ENCODE peak calls at places on chromosomes 1 and 21, in ten cellular contexts. O is upper lobe of right lung, I is HCT116, F is brain microvascular endothelial cell, G is bronchial epithelial cell, U is osteoblast, A is coronary artery, Q is tibial artery, B is mammary epithelial cell, P is astrocyte of the spinal cord. Z is an unnamed sample.

GRCh38 chr1:206579747-206580437 is 32.4 kb downstream of the EIF2D start:
- DNase-seq in Q (peak; percentile 79), G (no peak), A (no peak), P (peak; percentile 50), F (no peak), B (peak; percentile 10), I (no peak), U (peak; percentile 84), O (peak; percentile 91), Z (no peak)

GRCh38 chr1:198155253-198155652 is 1.5 kb upstream of the NEK7 start:
- DNase-seq in A (no peak), B (peak; percentile 79), G (peak; percentile 48), F (peak; percentile 54), Q (no peak), I (peak; percentile 28), O (no peak), U (peak; percentile 94), P (peak; percentile 87), Z (peak; percentile 75)

GRCh38 chr21:17391811-17392340 is 121.0 kb upstream of the CXADR start:
- DNase-seq in B (no peak), I (no peak), U (no peak), G (peak; percentile 60), O (no peak), P (no peak), Q (no peak), F (no peak), A (no peak), Z (no peak)

GRCh38 chr1:18618546-18619466 is 11.8 kb upstream of the PAX7 start:
- DNase-seq in P (no peak), G (peak; percentile 84), Q (no peak), I (peak; percentile 38), U (no peak), F (no peak), A (no peak), B (peak; percentile 67), O (no peak), Z (peak; percentile 5)

GRCh38 chr1:6392880-6393399 is 627 bp downstream of the ACOT7 start:
- DNase-seq in O (no peak), I (no peak), G (no peak), Q (no peak), F (no peak), P (no peak), U (peak; percentile 95), B (no peak), A (no peak), Z (no peak)

GRCh38 chr1:162710349-162710748 is 78.1 kb downstream of the DDR2 start:
- DNase-seq in O (no peak), F (no peak), U (peak; percentile 15), Q (no peak), G (peak; percentile 18), I (no peak), B (no peak), A (no peak), P (no peak), Z (peak; percentile 46)

GRCh38 chr1:41365772-41366427 is 4.7 kb downstream of the FOXO6 start:
- DNase-seq in G (no peak), U (peak; percentile 82), B (no peak), F (no peak), Q (no peak), O (peak; percentile 67), P (no peak), I (no peak), A (no peak), Z (no peak)

GRCh38 chr21:40404319-40404906 is 442.5 kb downstream of the DSCAM start:
- DNase-seq in Q (no peak), U (no peak), B (no peak), G (peak; percentile 30), P (peak; percentile 3), I (no peak), A (no peak), F (no peak), O (no peak), Z (no peak)

GRCh38 chr1:160416369-160416768 is 16.0 kb downstream of the VANGL2 start:
- DNase-seq in P (peak; percentile 49), B (peak; percentile 56), F (no peak), A (no peak), G (peak; percentile 60), I (peak; percentile 36), O (no peak), Q (no peak), U (peak; percentile 94), Z (peak; percentile 58)

GRCh38 chr1:112904071-112904830 is 51.7 kb downstream of the SLC16A1 start:
- DNase-seq in G (peak; percentile 97), U (no peak), O (no peak), B (peak; percentile 98), I (peak; percentile 36), F (peak; percentile 84), A (no peak), Q (no peak), P (peak; percentile 63), Z (peak; percentile 81)

GRCh38 chr1:93722081-93723031 is 40.7 kb upstream of the BCAR3 start:
- DNase-seq in B (no peak), I (no peak), P (no peak), F (no peak), Q (no peak), U (no peak), A (no peak), O (no peak), G (no peak), Z (no peak)

GRCh38 chr1:212512731-212513559 is 80.2 kb downstream of the NENF start:
- DNase-seq in B (no peak), Q (no peak), P (peak; percentile 84), O (no peak), U (peak; percentile 85), G (no peak), A (no peak), F (peak; percentile 45), I (peak; percentile 51), Z (peak; percentile 30)

GRCh38 chr1:208105756-208106155 is 138.4 kb downstream of the PLXNA2 start:
- DNase-seq in B (no peak), F (no peak), I (no peak), G (no peak), P (no peak), Q (no peak), A (no peak), O (no peak), U (no peak), Z (peak; percentile 28)

GRCh38 chr21:26719750-26720149 is 125.5 kb downstream of the ADAMTS1 start:
- DNase-seq in A (no peak), Q (no peak), F (no peak), O (no peak), G (no peak), P (peak; percentile 27), I (no peak), B (no peak), U (peak; percentile 48), Z (no peak)

GRCh38 chr1:167795810-167796740 is 74.3 kb downstream of the MPZL1 start:
- DNase-seq in F (no peak), I (no peak), O (no peak), P (peak; percentile 68), G (peak; percentile 75), U (no peak), B (peak; percentile 71), A (no peak), Q (no peak), Z (peak; percentile 71)

GRCh38 chr1:185812934-185813333 is 78.7 kb downstream of the HMCN1 start:
- DNase-seq in I (no peak), O (no peak), F (no peak), U (no peak), B (no peak), Q (no peak), P (no peak), A (no peak), G (no peak), Z (no peak)

GRCh38 chr1:30748098-30748698 is 9.4 kb downstream of the LAPTM5 start:
- DNase-seq in O (no peak), P (no peak), G (peak; percentile 81), A (no peak), U (peak; percentile 68), F (no peak), I (no peak), B (peak; percentile 74), Q (no peak), Z (no peak)

GRCh38 chr1:153292740-153293479 is 19.8 kb downstream of the PGLYRP3 start:
- DNase-seq in I (no peak), B (no peak), F (no peak), U (no peak), P (no peak), O (no peak), A (no peak), G (no peak), Q (no peak), Z (no peak)
- TF ChIP-seq CTCF in I (no peak), B (no peak), F (no peak), U (no peak), P (no peak), O (no peak), A (no peak), G (no peak), Q (no peak), Z (no peak)

DNA sequence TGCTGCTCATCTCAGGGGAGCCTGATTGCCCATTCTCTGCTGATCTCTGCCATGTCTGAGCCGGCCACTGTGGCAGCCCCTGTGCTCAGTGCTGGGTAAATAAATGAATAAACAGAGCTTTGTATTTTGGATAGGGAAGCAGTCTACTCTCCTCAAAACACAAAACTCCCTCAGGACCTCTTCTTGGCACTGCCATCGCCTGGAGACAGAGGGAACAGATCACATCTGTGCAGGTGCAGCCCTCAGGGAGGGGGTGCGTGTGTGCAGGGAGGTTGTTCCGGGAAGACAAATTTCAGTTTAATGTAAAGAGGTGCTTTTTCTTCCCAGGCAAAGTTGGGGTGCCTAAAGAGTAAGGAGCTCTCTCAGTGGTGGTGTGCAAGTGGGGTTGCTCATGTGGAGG is 7.7 kb upstream of the FAM167B start:
- DNase-seq in F (no peak), U (no peak), O (no peak), Q (no peak), P (no peak), B (no peak), G (no peak), A (no peak), I (no peak), Z (no peak)
- H3K4me3 ChIP-seq in F (no peak overlapping the region), U (no peak overlapping the region), O (no peak overlapping the region), Q (no peak overlapping the region), P (no peak overlapping the region), B (no peak overlapping the region), G (no peak overlapping the region), A (no peak overlapping the region), I (no peak overlapping the region), Z (no peak overlapping the region)

DNA sequence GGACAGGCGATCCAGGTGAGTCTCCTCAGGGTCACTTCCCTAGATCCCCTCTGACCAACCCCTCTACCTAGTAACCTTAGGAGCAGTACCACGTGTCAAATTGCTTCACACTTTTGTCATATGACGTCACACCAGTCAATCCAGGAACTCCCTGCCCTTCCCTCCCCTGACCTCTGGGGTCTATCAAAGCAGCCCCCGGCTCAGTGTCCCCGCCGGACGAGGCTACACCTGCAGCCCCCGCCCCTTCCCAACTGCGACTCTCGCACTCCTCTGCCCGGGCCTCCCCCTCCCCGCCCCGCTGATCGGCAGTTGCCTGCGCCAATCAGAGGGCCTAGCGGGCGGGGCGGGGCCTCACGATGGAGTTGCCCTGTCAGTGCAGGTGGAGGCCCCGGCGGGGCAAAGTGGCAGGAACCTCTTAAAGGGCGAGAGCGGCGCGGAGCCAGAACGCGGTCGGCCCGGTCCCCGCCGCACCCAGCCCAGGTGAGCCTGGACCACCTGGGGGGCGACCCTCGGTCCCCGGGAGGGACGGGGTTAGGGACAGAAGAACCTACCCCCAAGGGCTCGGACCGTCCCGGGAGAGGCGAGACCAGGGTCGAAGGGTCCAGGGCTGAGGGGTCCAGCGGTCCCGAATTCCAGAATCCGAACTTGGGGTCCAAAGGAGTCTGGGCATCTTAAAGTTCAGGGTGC is 27.5 kb upstream of the EPB41 start:
- DNase-seq in F (peak; percentile 32), P (peak; percentile 73), Q (peak; percentile 75), O (peak; percentile 96), U (peak; percentile 98), G (peak; percentile 62), I (peak; percentile 76), A (peak; percentile 91), B (peak; percentile 86), Z (peak; percentile 63)
- TF ChIP-seq CTCF in F (no peak), P (no peak), Q (peak; percentile 26), O (no peak), U (no peak), G (no peak), I (no peak), A (no peak), B (no peak), Z (no peak)

GRCh38 chr1:10793129-10793651 is 3.3 kb downstream of the CASZ1 start:
- DNase-seq in B (peak; percentile 36), O (no peak), Q (no peak), I (no peak), F (no peak), U (peak; percentile 84), G (peak; percentile 42), A (no peak), P (peak; percentile 14), Z (peak; percentile 15)
- H3K4me3 ChIP-seq in B (peak overlapping the region; percentile 80), O (peak overlapping the region; percentile 59), Q (peak overlapping the region; percentile 75), I (peak overlapping the region; percentile 53), F (no peak overlapping the region), U (no peak overlapping the region), G (peak overlapping the region; percentile 71), A (peak overlapping the region; percentile 85), P (no peak overlapping the region), Z (no peak overlapping the region)